ENCODE peak calls at places on chromosomes 6 and 20, in four cellular contexts. Y is GM12878, M is K562, E is HL-60. N is an unnamed sample.

GRCh38 chr20:21706345-21707195 is 1.1 kb downstream of the PAX1 start:
- DNase-seq in Y (no peak), M (no peak), E (no peak), N (no peak)

GRCh38 chr6:44435500-44435899 is 48.0 kb downstream of the CDC5L start:
- DNase-seq in Y (no peak), M (no peak), E (no peak), N (no peak)

GRCh38 chr6:35487653-35488516 is 9.0 kb downstream of the TEAD3 start:
- DNase-seq in M (no peak), E (peak), Y (no peak), N (no peak)

GRCh38 chr20:33316343-33316742 is 33.3 kb downstream of the BPIFB1 start:
- DNase-seq in E (no peak), M (no peak), Y (no peak), N (no peak)

GRCh38 chr20:51494241-51495110 is 48.0 kb downstream of the NFATC2 start:
- DNase-seq in E (peak), M (no peak), Y (no peak), N (no peak)

GRCh38 chr20:22464312-22465003 is 119.9 kb downstream of the FOXA2 start:
- DNase-seq in M (no peak), Y (no peak), E (no peak), N (no peak)

GRCh38 chr6:25834950-25835349 is 3.1 kb upstream of the SLC17A1 start:
- DNase-seq in E (no peak), M (no peak), Y (no peak), N (no peak)

GRCh38 chr6:15269619-15270018 is 23.8 kb downstream of the JARID2 start:
- DNase-seq in M (no peak), Y (no peak), E (no peak), N (no peak)

GRCh38 chr6:42047790-42048405 is 2.4 kb upstream of the TAF8 start:
- DNase-seq in Y (no peak), E (no peak), M (peak), N (no peak)

GRCh38 chr6:84967389-84967788 is 203.0 kb upstream of the TBX18 start:
- DNase-seq in M (peak), E (peak), Y (no peak), N (no peak)

GRCh38 chr20:62501801-62502495 is 26.2 kb upstream of the GATA5 start:
- DNase-seq in E (peak), Y (peak), M (no peak), N (peak)

GRCh38 chr6:20583447-20583806 is 49.2 kb downstream of the CDKAL1 start:
- DNase-seq in E (no peak), Y (no peak), M (no peak), N (no peak)

GRCh38 chr20:2778602-2779321 is 21.7 kb downstream of the CPXM1 start:
- DNase-seq in Y (no peak), M (no peak), E (no peak), N (no peak)

GRCh38 chr20:12764053-12764452 is 244.7 kb upstream of the SPTLC3 start:
- DNase-seq in E (no peak), Y (no peak), M (no peak), N (no peak)

GRCh38 chr6:22917344-22917743 is 348.0 kb downstream of the HDGFL1 start:
- DNase-seq in Y (no peak), E (no peak), M (no peak), N (no peak)
- TF ChIP-seq POLR2AphosphoS5 in Y (no peak), E (no peak), M (no peak), N (no peak)

GRCh38 chr6:144066255-144066654 is 29.1 kb downstream of the SF3B5 start:
- DNase-seq in E (no peak), Y (no peak), M (no peak), N (no peak)
- TF ChIP-seq SPI1 in E (no peak), Y (no peak), M (no peak), N (no peak)

GRCh38 chr6:149565539-149566371 is 420 bp upstream of the GINM1 start:
- DNase-seq in Y (peak), E (peak), M (peak), N (peak)

GRCh38 chr6:149563928-149564325 is 2.2 kb upstream of the GINM1 start:
- DNase-seq in M (no peak), Y (no peak), E (no peak), N (no peak)

GRCh38 chr6:149567194-149567586 is 1.0 kb downstream of the GINM1 start:
- DNase-seq in Y (no peak), M (no peak), E (no peak), N (no peak)

GRCh38 chr6:149567846-149568585 is 1.8 kb downstream of the GINM1 start:
- DNase-seq in Y (no peak), M (no peak), E (no peak), N (no peak)

DNA sequence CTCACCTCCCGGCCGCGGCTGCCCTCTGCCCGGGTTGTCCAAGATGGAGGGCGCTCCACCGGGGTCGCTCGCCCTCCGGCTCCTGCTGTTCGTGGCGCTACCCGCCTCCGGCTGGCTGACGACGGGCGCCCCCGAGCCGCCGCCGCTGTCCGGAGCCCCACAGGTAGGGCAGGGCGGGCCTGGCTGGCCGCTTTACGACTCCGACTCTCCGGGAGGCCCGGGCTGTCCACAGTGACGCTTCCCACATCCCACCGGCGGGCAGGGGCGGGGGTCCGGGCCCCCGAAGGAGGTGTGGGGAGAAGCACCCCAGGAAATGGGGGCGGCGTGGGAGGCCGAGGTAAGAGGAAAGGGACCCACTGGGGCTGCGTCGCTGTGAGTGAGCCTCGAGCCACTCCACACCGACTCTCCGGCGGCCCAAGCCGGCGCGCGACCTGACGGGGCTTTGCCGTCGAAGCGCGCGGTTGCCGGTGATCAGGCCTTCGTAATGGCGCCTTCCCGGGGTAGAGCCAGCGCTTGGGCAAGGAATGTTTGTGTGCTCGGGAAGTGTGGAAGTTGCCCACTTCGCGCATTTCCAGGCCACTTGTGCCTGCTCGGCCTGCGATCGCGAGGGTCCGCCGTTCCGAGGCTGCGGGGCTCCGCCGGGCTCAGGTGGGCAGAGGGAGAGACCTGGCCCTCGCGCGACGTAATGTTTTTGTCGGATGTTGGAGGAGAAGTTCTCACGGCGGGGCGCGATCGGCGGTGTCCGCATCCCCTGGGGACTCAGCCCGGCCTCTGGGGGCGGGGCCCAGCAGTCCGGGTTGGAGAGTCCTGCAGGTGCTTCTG is at the start of gene GINM1:
- DNase-seq in E (peak), Y (no peak), M (peak), N (no peak)
- TF ChIP-seq POLR2AphosphoS5 in E (no peak), Y (no peak), M (peak), N (no peak)

GRCh38 chr6:100918152-100918551 is 37.0 kb upstream of the ASCC3 start:
- DNase-seq in E (no peak), M (no peak), Y (no peak), N (no peak)

GRCh38 chr6:100915876-100916275 is 34.7 kb upstream of the ASCC3 start:
- DNase-seq in M (peak), Y (no peak), E (no peak), N (no peak)

GRCh38 chr6:100913400-100914276 is 32.5 kb upstream of the ASCC3 start:
- DNase-seq in M (no peak), Y (no peak), E (no peak), N (no peak)
- TF ChIP-seq SPI1 in M (no peak), Y (no peak), E (no peak), N (no peak)

GRCh38 chr6:125116710-125117109 is 36.9 kb upstream of the TPD52L1 start:
- DNase-seq in Y (no peak), E (no peak), M (no peak), N (no peak)

GRCh38 chr6:125114248-125114858 is 39.2 kb upstream of the TPD52L1 start:
- DNase-seq in Y (no peak), E (peak), M (no peak), N (no peak)

GRCh38 chr6:125112934-125113333 is 40.6 kb upstream of the TPD52L1 start:
- DNase-seq in M (no peak), E (no peak), Y (no peak), N (no peak)

GRCh38 chr6:125117818-125118217 is 35.8 kb upstream of the TPD52L1 start:
- DNase-seq in M (no peak), Y (no peak), E (no peak), N (no peak)

GRCh38 chr6:125116170-125116569 is 37.4 kb upstream of the TPD52L1 start:
- DNase-seq in E (no peak), M (no peak), Y (no peak), N (no peak)
- TF ChIP-seq POLR2AphosphoS5 in E (no peak), M (no peak), Y (no peak), N (no peak)

N was measured in GM12891.